ENCODE peak calls at places on chromosomes 16 and 17, in nine cellular contexts. M is lower leg skin, D is AG10803, W is cardiac fibroblast, Z is heart left ventricle, I is ovary, J is psoas muscle, H is mucosa of descending colon, S is AG04450. F is an unnamed sample.

GRCh38 chr16:11258553-11259287 is 2.7 kb upstream of the SOCS1 start:
- DNase-seq in M (peak), D (peak), Z (peak), H (peak), W (peak), S (no peak), J (peak), I (peak), F (no peak)

GRCh38 chr17:53736516-53737274 is 86.0 kb upstream of the KIF2B start:
- DNase-seq in W (no peak), I (no peak), S (no peak), D (no peak), J (no peak), M (no peak), Z (no peak), H (no peak), F (no peak)

GRCh38 chr16:68529931-68530667 is 9.0 kb upstream of the ZFP90 start:
- DNase-seq in M (peak), H (peak), W (peak), Z (peak), I (peak), S (peak), D (peak), J (peak), F (no peak)

GRCh38 chr16:4314532-4315184 is 1.2 kb upstream of the GLIS2 start:
- DNase-seq in S (no peak), M (peak), I (peak), J (no peak), D (peak), Z (peak), H (no peak), W (peak), F (no peak)

GRCh38 chr16:78034530-78034929 is 12.2 kb downstream of the CLEC3A start:
- DNase-seq in J (no peak), D (no peak), S (no peak), I (no peak), W (no peak), M (no peak), H (no peak), Z (no peak), F (no peak)

GRCh38 chr17:48244121-48244711 is 136.7 kb downstream of the SNX11 start:
- DNase-seq in D (peak), M (no peak), W (peak), J (no peak), H (peak), I (no peak), S (no peak), Z (no peak), F (no peak)

GRCh38 chr17:46057366-46057765 is 58.3 kb downstream of the STH start:
- DNase-seq in I (no peak), Z (no peak), J (no peak), D (no peak), W (no peak), S (no peak), H (no peak), M (no peak), F (no peak)

GRCh38 chr17:45719335-45720071 is 64.6 kb upstream of the CRHR1 start:
- DNase-seq in J (no peak), S (peak), M (peak), H (no peak), I (no peak), W (peak), Z (no peak), D (peak), F (peak)

GRCh38 chr16:66961065-66961744 is at the start of gene CES3:
- DNase-seq in S (peak), M (no peak), H (peak), J (peak), W (peak), D (peak), I (no peak), Z (no peak), F (no peak)

GRCh38 chr16:15672514-15673167 is 22.6 kb downstream of the NDE1 start:
- DNase-seq in J (peak), H (peak), W (peak), D (peak), M (peak), S (peak), Z (peak), I (peak), F (peak)

GRCh38 chr17:3906881-3907280 is 9.4 kb downstream of the P2RX1 start:
- DNase-seq in J (no peak), I (no peak), S (no peak), H (no peak), Z (no peak), W (no peak), M (no peak), D (no peak), F (no peak)

GRCh38 chr17:55264273-55264639 is 504 bp upstream of the HLF start:
- DNase-seq in J (no peak), H (no peak), Z (no peak), D (no peak), I (peak), M (no peak), W (no peak), S (no peak), F (no peak)

GRCh38 chr17:79080349-79080748 is 5.7 kb downstream of the ENGASE start:
- DNase-seq in I (no peak), J (no peak), H (no peak), M (no peak), W (no peak), D (no peak), S (no peak), Z (no peak), F (no peak)

GRCh38 chr16:72042157-72042660 is 12.1 kb upstream of the HP start:
- DNase-seq in I (no peak), S (no peak), M (no peak), H (no peak), D (no peak), W (peak), J (peak), Z (no peak), F (no peak)

GRCh38 chr16:2586241-2586640 is 48.4 kb downstream of the PDPK1 start:
- DNase-seq in H (no peak), I (peak), J (no peak), D (no peak), M (peak), Z (no peak), W (no peak), S (no peak), F (no peak)

GRCh38 chr17:75724016-75725003 is 3.1 kb downstream of the ITGB4 start:
- DNase-seq in I (no peak), W (no peak), S (no peak), Z (no peak), D (no peak), M (no peak), J (no peak), H (peak), F (no peak)

GRCh38 chr17:75721463-75722011 is 278 bp downstream of the ITGB4 start:
- DNase-seq in S (no peak), H (peak), W (no peak), J (no peak), I (no peak), M (no peak), Z (peak), D (no peak), F (no peak)

GRCh38 chr17:75722076-75722475 is 817 bp downstream of the ITGB4 start:
- DNase-seq in Z (no peak), S (no peak), D (no peak), J (no peak), M (no peak), W (no peak), I (no peak), H (peak), F (no peak)

GRCh38 chr17:75723201-75723930 is 2.1 kb downstream of the ITGB4 start:
- DNase-seq in S (no peak), M (peak), I (no peak), H (peak), J (no peak), D (no peak), W (no peak), Z (no peak), F (no peak)

GRCh38 chr17:75722542-75723095 is 1.4 kb downstream of the ITGB4 start:
- DNase-seq in H (peak), I (no peak), J (no peak), S (no peak), W (no peak), D (no peak), Z (no peak), M (no peak), F (no peak)
- H3K4me3 ChIP-seq in H (peak), I (no peak), J (no peak), S (no peak), W (no peak), D (no peak), Z (peak), M (peak), F (no peak)

DNA sequence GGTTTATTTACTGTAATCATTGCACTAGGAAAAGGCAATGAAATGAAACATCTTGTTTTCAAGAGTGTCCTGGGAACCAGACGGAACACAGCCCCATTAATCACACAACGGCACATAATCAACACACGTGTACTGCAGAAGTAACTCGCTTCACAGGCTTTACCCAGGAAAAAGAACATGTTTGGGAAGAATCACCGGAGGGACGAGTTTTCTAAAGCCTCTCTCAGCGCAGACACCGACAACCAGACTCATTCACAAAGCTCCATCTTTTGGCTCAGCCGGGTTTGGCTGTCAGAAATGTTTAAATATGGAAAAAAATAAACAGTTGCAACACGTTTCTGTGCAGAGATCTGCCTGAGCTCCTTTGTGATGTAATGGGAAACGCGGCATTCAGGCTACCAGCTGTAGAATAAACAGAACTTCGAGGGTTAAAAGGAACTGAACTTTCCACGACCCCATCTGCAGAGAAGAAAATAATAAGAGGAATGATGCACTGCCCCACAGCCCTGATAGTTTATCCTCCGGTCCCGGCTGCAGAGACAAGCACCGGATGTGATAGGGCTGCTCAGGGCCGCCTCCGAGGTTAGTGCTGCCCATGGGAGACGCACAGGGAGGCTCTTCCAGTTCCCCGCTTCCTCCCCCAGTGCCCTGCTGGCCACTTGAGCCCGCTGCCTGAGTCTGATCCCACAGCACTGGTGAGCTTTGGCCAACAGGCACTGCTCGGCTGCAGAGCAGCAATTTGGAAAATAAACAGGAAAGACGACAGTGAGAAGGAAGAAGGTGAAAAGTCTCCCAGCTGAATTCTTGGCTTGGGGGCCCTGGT is 119.8 kb downstream of the HIC1 start:
- DNase-seq in S (peak), M (no peak), W (peak), Z (peak), J (peak), H (peak), I (peak), D (peak), F (peak)
- TF ChIP-seq CTCF in S (no peak), M (no peak), W (peak), Z (no peak), J (no peak), H (no peak), I (no peak), D (peak), F (peak)

GRCh38 chr17:20072692-20072992 is 63.5 kb downstream of the SPECC1 start:
- DNase-seq in M (no peak), D (no peak), J (no peak), I (no peak), S (no peak), W (no peak), Z (no peak), H (no peak), F (no peak)

GRCh38 chr17:20071824-20072691 is 62.9 kb downstream of the SPECC1 start:
- DNase-seq in Z (no peak), I (no peak), H (no peak), W (no peak), S (no peak), M (no peak), D (no peak), J (no peak), F (no peak)

GRCh38 chr17:20074489-20074888 is 65.3 kb downstream of the SPECC1 start:
- DNase-seq in D (no peak), W (no peak), Z (no peak), J (no peak), S (no peak), I (no peak), H (no peak), M (no peak), F (no peak)

GRCh38 chr17:20074001-20074400 is 64.8 kb downstream of the SPECC1 start:
- DNase-seq in Z (no peak), M (no peak), S (no peak), D (no peak), I (no peak), W (peak), J (no peak), H (no peak), F (no peak)

DNA sequence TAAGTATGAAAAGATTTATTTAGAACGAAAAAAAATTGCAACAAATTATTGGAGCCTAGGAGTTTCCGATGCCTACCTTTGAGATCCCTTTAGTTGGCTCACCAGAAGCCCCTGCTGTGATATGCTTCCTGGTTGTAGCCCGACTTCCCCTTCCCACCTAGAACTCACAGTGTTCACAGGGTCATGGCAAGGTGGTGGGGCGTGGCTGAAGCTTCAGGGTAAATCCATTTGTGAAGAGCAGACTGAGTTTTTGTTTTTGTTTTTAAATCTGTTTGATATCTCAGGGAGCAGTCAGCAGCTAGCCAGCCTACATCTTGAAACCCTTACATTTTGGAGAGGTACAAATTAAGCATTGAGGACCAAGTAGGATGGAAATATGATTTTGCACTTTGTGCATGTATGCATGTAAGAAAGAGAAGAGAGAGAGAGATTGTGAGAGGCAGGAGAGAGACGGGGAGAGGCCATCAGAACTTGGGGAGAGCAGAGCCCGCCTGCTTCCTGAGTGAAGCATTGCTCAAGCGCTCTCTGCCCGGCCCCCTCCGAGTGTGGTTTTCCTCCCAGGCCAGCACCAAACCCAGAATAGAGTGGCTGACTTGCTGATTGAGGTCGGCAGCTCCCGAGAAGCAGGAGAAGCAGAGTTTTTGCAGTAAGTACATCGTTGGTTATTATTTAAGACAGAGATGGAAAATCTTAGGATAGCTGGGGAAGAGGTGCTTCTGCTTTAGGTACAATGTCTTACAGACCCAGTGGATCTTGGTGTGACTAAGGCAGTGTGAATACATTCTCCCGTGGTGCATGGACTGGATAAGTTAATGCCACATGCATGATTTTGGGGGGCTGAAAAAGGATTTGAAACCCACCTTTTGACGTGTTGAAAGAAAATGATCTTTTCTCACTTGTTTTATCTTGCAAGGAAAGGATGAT is 64.2 kb downstream of the SPECC1 start:
- DNase-seq in Z (peak), J (peak), I (peak), S (no peak), W (peak), H (peak), D (peak), M (peak), F (no peak)
- H3K4me3 ChIP-seq in Z (peak), J (peak), I (no peak), S (no peak), W (peak), H (no peak), D (no peak), M (no peak), F (no peak)

GRCh38 chr16:81745704-81746558 is 33.2 kb upstream of the PLCG2 start:
- DNase-seq in Z (peak), J (peak), W (peak), I (peak), D (peak), M (peak), H (peak), S (no peak), F (no peak)
- TF ChIP-seq CTCF in Z (no peak), J (no peak), W (no peak), I (no peak), D (no peak), M (no peak), H (no peak), S (no peak), F (no peak)

GRCh38 chr16:1311212-1311737 is 1.8 kb downstream of the UBE2I start:
- DNase-seq in S (no peak), J (no peak), H (peak), I (no peak), D (no peak), M (no peak), W (no peak), Z (no peak), F (no peak)

GRCh38 chr16:1312903-1313302 is 3.5 kb downstream of the UBE2I start:
- DNase-seq in W (no peak), J (no peak), S (no peak), H (no peak), Z (no peak), M (no peak), D (no peak), I (no peak), F (no peak)

GRCh38 chr16:1313721-1314120 is 4.3 kb downstream of the UBE2I start:
- DNase-seq in S (no peak), W (no peak), J (no peak), H (no peak), M (no peak), D (no peak), Z (no peak), I (no peak), F (no peak)

GRCh38 chr16:1311738-1312458 is 2.5 kb downstream of the UBE2I start:
- DNase-seq in H (no peak), J (no peak), S (no peak), M (no peak), W (peak), D (peak), I (peak), Z (peak), F (no peak)

DNA sequence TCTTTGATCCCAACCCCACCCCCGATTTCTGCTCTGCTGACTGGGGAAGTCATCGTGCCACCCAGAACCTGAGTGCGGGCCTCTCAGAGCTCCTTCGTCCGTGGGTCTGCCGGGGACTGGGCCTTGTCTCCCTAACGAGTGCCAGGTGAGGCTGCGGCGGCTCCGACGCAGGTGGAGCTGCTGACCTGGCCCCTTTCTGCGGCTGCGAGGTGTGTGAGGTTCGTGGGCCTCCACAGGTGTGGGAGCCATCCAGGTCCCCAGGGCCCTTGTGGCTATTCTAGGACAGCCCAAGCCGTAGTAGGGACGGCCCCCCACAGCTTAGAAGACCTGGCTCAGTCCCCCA is 3.0 kb downstream of the UBE2I start:
- DNase-seq in M (no peak), I (no peak), W (no peak), Z (no peak), D (no peak), H (no peak), J (no peak), S (no peak), F (no peak)
- H3K4me3 ChIP-seq in M (no peak), I (no peak), W (peak), Z (peak), D (peak), H (no peak), J (peak), S (no peak), F (no peak)

GRCh38 chr16:83418565-83418964 is 389.2 kb upstream of the HSBP1 start:
- DNase-seq in J (no peak), I (no peak), H (no peak), D (no peak), M (no peak), S (no peak), Z (no peak), W (no peak), F (no peak)
- TF ChIP-seq CTCF in J (no peak), I (no peak), H (no peak), D (no peak), M (no peak), S (peak), Z (no peak), W (peak), F (no peak)

DNA sequence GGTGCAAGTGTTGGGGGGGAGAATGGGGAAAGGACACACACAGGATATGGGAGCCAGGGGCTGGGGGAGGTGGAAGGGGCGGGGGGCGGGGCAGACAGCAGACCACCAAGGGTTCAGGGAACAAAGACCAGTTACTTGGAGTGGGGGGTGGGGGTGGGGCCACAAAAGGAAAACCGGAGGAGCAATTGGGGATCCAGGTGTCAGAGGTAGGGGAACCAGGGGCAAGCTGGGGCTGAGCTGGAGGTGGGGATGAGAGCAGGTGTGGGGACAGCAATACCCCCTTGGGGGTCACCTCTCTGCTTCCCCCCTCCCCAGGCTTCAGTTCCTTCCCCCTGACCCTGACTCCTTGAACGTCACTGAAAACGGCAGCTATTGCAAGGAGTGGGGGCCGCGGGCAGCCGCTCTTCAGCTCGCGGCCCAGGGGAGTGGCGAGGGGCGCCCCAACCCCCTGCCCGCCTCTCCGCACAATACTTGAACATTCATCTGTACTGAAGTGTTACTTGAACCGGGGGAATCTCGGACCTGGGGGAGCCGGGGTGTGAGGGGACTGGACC is 1.3 kb upstream of the ORAI3 start:
- DNase-seq in W (no peak), I (no peak), D (no peak), J (no peak), H (no peak), S (no peak), M (no peak), Z (no peak), F (no peak)
- H3K4me3 ChIP-seq in W (no peak), I (peak), D (no peak), J (no peak), H (no peak), S (no peak), M (no peak), Z (no peak), F (no peak)